ENCODE peak calls at places on chromosome 5, in nine cellular contexts. One of them, this sample, is unnamed. For H3K4me1, the result is how much of the 10 kb centered on the place peaks cover.

GRCh38 chr5:172721455-172722308 is 49.3 kb downstream of the DUSP1 start:
- DNase-seq in tibial nerve: no peak
- DNase-seq in PC-9: no peak
- DNase-seq in neuronal stem cell: no peak
- DNase-seq in lung: no peak
- DNase-seq in A549: no peak
- DNase-seq in neural progenitor cell: no peak
- DNase-seq in CD8-positive, alpha-beta T cell: no peak
- DNase-seq in GM23338: no peak
- DNase-seq in this sample: peak

GRCh38 chr5:2591777-2592453 is 159.6 kb downstream of the IRX2 start:
- DNase-seq in tibial nerve: no peak
- DNase-seq in PC-9: no peak
- DNase-seq in neuronal stem cell: no peak
- DNase-seq in lung: no peak
- DNase-seq in A549: no peak
- DNase-seq in neural progenitor cell: peak
- DNase-seq in CD8-positive, alpha-beta T cell: no peak
- DNase-seq in GM23338: no peak
- DNase-seq in this sample: no peak

GRCh38 chr5:14105717-14106435 is 37.3 kb upstream of the TRIO start:
- DNase-seq in tibial nerve: no peak
- DNase-seq in PC-9: peak
- DNase-seq in neuronal stem cell: no peak
- DNase-seq in lung: no peak
- DNase-seq in A549: peak
- DNase-seq in neural progenitor cell: no peak
- DNase-seq in CD8-positive, alpha-beta T cell: no peak
- DNase-seq in GM23338: no peak
- DNase-seq in this sample: no peak

GRCh38 chr5:82673460-82673859 is 395.3 kb upstream of the RPS23 start:
- DNase-seq in tibial nerve: no peak
- DNase-seq in PC-9: no peak
- DNase-seq in neuronal stem cell: no peak
- DNase-seq in lung: no peak
- DNase-seq in A549: no peak
- DNase-seq in neural progenitor cell: no peak
- DNase-seq in CD8-positive, alpha-beta T cell: no peak
- DNase-seq in GM23338: no peak
- DNase-seq in this sample: no peak

GRCh38 chr5:33032161-33033085 is 321.3 kb downstream of the NPR3 start:
- DNase-seq in tibial nerve: no peak
- DNase-seq in PC-9: no peak
- DNase-seq in neuronal stem cell: no peak
- DNase-seq in lung: no peak
- DNase-seq in A549: no peak
- DNase-seq in neural progenitor cell: no peak
- DNase-seq in CD8-positive, alpha-beta T cell: no peak
- DNase-seq in GM23338: no peak
- DNase-seq in this sample: no peak

GRCh38 chr5:1731091-1731639 is 68.5 kb downstream of the MRPL36 start:
- DNase-seq in tibial nerve: no peak
- DNase-seq in PC-9: no peak
- DNase-seq in neuronal stem cell: no peak
- DNase-seq in lung: no peak
- DNase-seq in A549: no peak
- DNase-seq in neural progenitor cell: no peak
- DNase-seq in CD8-positive, alpha-beta T cell: no peak
- DNase-seq in GM23338: no peak
- DNase-seq in this sample: no peak

GRCh38 chr5:40572947-40573346 is 106.8 kb upstream of the PTGER4 start:
- DNase-seq in tibial nerve: peak
- DNase-seq in PC-9: no peak
- DNase-seq in neuronal stem cell: no peak
- DNase-seq in lung: no peak
- DNase-seq in A549: no peak
- DNase-seq in neural progenitor cell: no peak
- DNase-seq in CD8-positive, alpha-beta T cell: no peak
- DNase-seq in GM23338: no peak
- DNase-seq in this sample: no peak

GRCh38 chr5:155189981-155190380 is 176.4 kb downstream of the KIF4B start:
- DNase-seq in tibial nerve: no peak
- DNase-seq in PC-9: no peak
- DNase-seq in neuronal stem cell: peak
- DNase-seq in lung: no peak
- DNase-seq in A549: no peak
- DNase-seq in neural progenitor cell: no peak
- DNase-seq in CD8-positive, alpha-beta T cell: no peak
- DNase-seq in GM23338: peak
- DNase-seq in this sample: no peak

GRCh38 chr5:171736976-171737848 is 48.4 kb upstream of the SMIM23 start:
- DNase-seq in tibial nerve: no peak
- DNase-seq in PC-9: no peak
- DNase-seq in neuronal stem cell: no peak
- DNase-seq in lung: peak
- DNase-seq in A549: no peak
- DNase-seq in neural progenitor cell: no peak
- DNase-seq in CD8-positive, alpha-beta T cell: no peak
- DNase-seq in GM23338: no peak
- DNase-seq in this sample: no peak

GRCh38 chr5:148796931-148797330 is 29.5 kb upstream of the ADRB2 start:
- DNase-seq in tibial nerve: no peak
- DNase-seq in PC-9: no peak
- DNase-seq in neuronal stem cell: no peak
- DNase-seq in lung: no peak
- DNase-seq in A549: no peak
- DNase-seq in neural progenitor cell: no peak
- DNase-seq in CD8-positive, alpha-beta T cell: no peak
- DNase-seq in GM23338: no peak
- DNase-seq in this sample: no peak

GRCh38 chr5:139650031-139650688 is 2.0 kb downstream of the CXXC5 start:
- DNase-seq in tibial nerve: no peak
- DNase-seq in PC-9: no peak
- DNase-seq in neuronal stem cell: no peak
- DNase-seq in lung: no peak
- DNase-seq in A549: no peak
- DNase-seq in neural progenitor cell: peak
- DNase-seq in CD8-positive, alpha-beta T cell: no peak
- DNase-seq in GM23338: peak
- DNase-seq in this sample: peak

GRCh38 chr5:57332350-57332749 is 150.3 kb downstream of the ACTBL2 start:
- DNase-seq in tibial nerve: no peak
- DNase-seq in PC-9: no peak
- DNase-seq in neuronal stem cell: no peak
- DNase-seq in lung: no peak
- DNase-seq in A549: no peak
- DNase-seq in neural progenitor cell: no peak
- DNase-seq in CD8-positive, alpha-beta T cell: no peak
- DNase-seq in GM23338: no peak
- DNase-seq in this sample: no peak

GRCh38 chr5:53035868-53036381 is 46.8 kb downstream of the ITGA2 start:
- DNase-seq in tibial nerve: no peak
- DNase-seq in PC-9: no peak
- DNase-seq in neuronal stem cell: no peak
- DNase-seq in lung: no peak
- DNase-seq in A549: peak
- DNase-seq in neural progenitor cell: peak
- DNase-seq in CD8-positive, alpha-beta T cell: no peak
- DNase-seq in GM23338: peak
- DNase-seq in this sample: no peak

GRCh38 chr5:58582004-58582403 is 871 bp upstream of the RAB3C start:
- DNase-seq in tibial nerve: no peak
- DNase-seq in PC-9: no peak
- DNase-seq in neuronal stem cell: peak
- DNase-seq in lung: no peak
- DNase-seq in A549: no peak
- DNase-seq in neural progenitor cell: peak
- DNase-seq in CD8-positive, alpha-beta T cell: no peak
- DNase-seq in GM23338: peak
- DNase-seq in this sample: no peak

GRCh38 chr5:96175090-96175489 is 213.4 kb upstream of the ELL2 start:
- DNase-seq in tibial nerve: no peak
- DNase-seq in PC-9: no peak
- DNase-seq in neuronal stem cell: no peak
- DNase-seq in lung: no peak
- DNase-seq in A549: peak
- DNase-seq in neural progenitor cell: no peak
- DNase-seq in CD8-positive, alpha-beta T cell: no peak
- DNase-seq in GM23338: peak
- DNase-seq in this sample: no peak

GRCh38 chr5:11324521-11325289 is 563.7 kb upstream of the DAP start:
- DNase-seq in tibial nerve: no peak
- DNase-seq in PC-9: no peak
- DNase-seq in neuronal stem cell: no peak
- DNase-seq in lung: no peak
- DNase-seq in A549: no peak
- DNase-seq in neural progenitor cell: no peak
- DNase-seq in CD8-positive, alpha-beta T cell: no peak
- DNase-seq in GM23338: no peak
- DNase-seq in this sample: no peak

GRCh38 chr5:42404366-42404765 is 18.9 kb upstream of the GHR start:
- DNase-seq in tibial nerve: no peak
- DNase-seq in PC-9: no peak
- DNase-seq in neuronal stem cell: no peak
- DNase-seq in lung: no peak
- DNase-seq in A549: no peak
- DNase-seq in neural progenitor cell: no peak
- DNase-seq in CD8-positive, alpha-beta T cell: no peak
- DNase-seq in GM23338: no peak
- DNase-seq in this sample: no peak

GRCh38 chr5:143495124-143495523 is 91.6 kb upstream of the NR3C1 start:
- DNase-seq in tibial nerve: no peak
- DNase-seq in PC-9: no peak
- DNase-seq in neuronal stem cell: no peak
- DNase-seq in lung: no peak
- DNase-seq in A549: peak
- DNase-seq in neural progenitor cell: no peak
- DNase-seq in CD8-positive, alpha-beta T cell: no peak
- DNase-seq in GM23338: no peak
- DNase-seq in this sample: no peak
- H3K27ac ChIP-seq in tibial nerve: no peak
- H3K27ac ChIP-seq in PC-9: peak
- H3K27ac ChIP-seq in neuronal stem cell: no peak
- H3K27ac ChIP-seq in lung: no peak
- H3K27ac ChIP-seq in A549: peak
- H3K27ac ChIP-seq in neural progenitor cell: no peak
- H3K27ac ChIP-seq in CD8-positive, alpha-beta T cell: no peak
- H3K27ac ChIP-seq in GM23338: no peak
- H3K27ac ChIP-seq in this sample: no peak

DNA sequence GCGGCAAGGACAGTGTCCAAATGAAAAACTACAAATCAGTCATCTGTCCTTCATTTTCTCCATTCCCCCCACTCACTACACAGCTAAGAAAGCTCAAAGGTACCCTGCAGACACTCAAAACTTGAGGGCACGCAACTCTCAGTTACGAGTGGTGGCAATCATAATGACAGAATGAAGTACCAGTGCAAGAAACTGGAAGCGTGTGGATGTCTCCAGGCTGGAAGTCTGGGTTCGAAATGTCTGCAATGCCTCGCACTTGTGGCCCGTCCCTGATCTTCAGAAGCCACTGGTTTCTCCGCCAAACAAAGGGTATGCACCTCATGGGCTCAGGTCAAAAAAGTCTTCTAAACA is 597 bp upstream of the CENPH start:
- DNase-seq in tibial nerve: no peak
- DNase-seq in PC-9: no peak
- DNase-seq in neuronal stem cell: no peak
- DNase-seq in lung: no peak
- DNase-seq in A549: no peak
- DNase-seq in neural progenitor cell: no peak
- DNase-seq in CD8-positive, alpha-beta T cell: no peak
- DNase-seq in GM23338: no peak
- DNase-seq in this sample: no peak
- H3K4me3 ChIP-seq in tibial nerve: peak
- H3K4me3 ChIP-seq in PC-9: peak
- H3K4me3 ChIP-seq in neuronal stem cell: peak
- H3K4me3 ChIP-seq in lung: peak
- H3K4me3 ChIP-seq in A549: peak
- H3K4me3 ChIP-seq in neural progenitor cell: peak
- H3K4me3 ChIP-seq in CD8-positive, alpha-beta T cell: peak
- H3K4me3 ChIP-seq in GM23338: peak
- H3K4me3 ChIP-seq in this sample: peak

GRCh38 chr5:150606476-150606875 is 34.0 kb upstream of the SYNPO start:
- DNase-seq in tibial nerve: no peak
- DNase-seq in PC-9: no peak
- DNase-seq in neuronal stem cell: no peak
- DNase-seq in lung: no peak
- DNase-seq in A549: no peak
- DNase-seq in neural progenitor cell: no peak
- DNase-seq in CD8-positive, alpha-beta T cell: no peak
- DNase-seq in GM23338: no peak
- DNase-seq in this sample: peak
- H3K4me1 ChIP-seq in tibial nerve: under half
- H3K4me1 ChIP-seq in PC-9: under half
- H3K4me1 ChIP-seq in neuronal stem cell: under half
- H3K4me1 ChIP-seq in lung: under half
- H3K4me1 ChIP-seq in A549: under half
- H3K4me1 ChIP-seq in neural progenitor cell: under half
- H3K4me1 ChIP-seq in CD8-positive, alpha-beta T cell: under half
- H3K4me1 ChIP-seq in GM23338: under half
- H3K4me1 ChIP-seq in this sample: under half

DNA sequence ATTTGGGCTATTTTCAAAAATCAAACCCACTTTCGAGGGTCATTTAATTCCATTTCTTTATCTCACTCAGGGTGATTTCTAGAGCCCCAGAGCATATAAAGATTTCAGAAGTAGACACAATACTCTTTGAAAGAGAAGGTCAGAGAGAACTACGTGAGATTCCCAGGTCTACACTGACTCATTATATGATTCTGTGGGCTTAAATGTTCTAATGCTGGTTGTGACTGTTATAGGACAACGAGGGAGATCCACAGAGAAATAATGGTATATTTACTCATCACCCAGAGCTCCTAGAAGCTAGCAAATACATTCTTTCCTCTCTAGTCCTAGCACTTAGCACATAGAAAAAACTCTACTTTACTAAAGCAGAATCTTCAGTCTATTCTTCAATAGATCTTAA is 39.5 kb upstream of the GRAMD2B start:
- DNase-seq in tibial nerve: no peak
- DNase-seq in PC-9: no peak
- DNase-seq in neuronal stem cell: no peak
- DNase-seq in lung: no peak
- DNase-seq in A549: no peak
- DNase-seq in neural progenitor cell: no peak
- DNase-seq in CD8-positive, alpha-beta T cell: no peak
- DNase-seq in GM23338: no peak
- DNase-seq in this sample: no peak
- H3K27ac ChIP-seq in tibial nerve: no peak
- H3K27ac ChIP-seq in PC-9: peak
- H3K27ac ChIP-seq in neuronal stem cell: no peak
- H3K27ac ChIP-seq in lung: no peak
- H3K27ac ChIP-seq in A549: no peak
- H3K27ac ChIP-seq in neural progenitor cell: no peak
- H3K27ac ChIP-seq in CD8-positive, alpha-beta T cell: no peak
- H3K27ac ChIP-seq in GM23338: no peak
- H3K27ac ChIP-seq in this sample: peak

This sample was measured in aorta.